ENCODE peak calls at places on chromosomes 13 and 19, in ten cellular contexts. Z, N, D, L, P, S, B, G, W and T are unnamed samples.

GRCh38 chr13:38980628-38981078 is 10.0 kb downstream of the STOML3 start:
- DNase-seq in L (peak), W (no peak), N (no peak), D (no peak), P (no peak), Z (no peak), B (no peak), S (peak), G (no peak), T (no peak)

GRCh38 chr13:32737679-32738078 is 151.4 kb downstream of the PDS5B start:
- DNase-seq in S (no peak), L (no peak), P (no peak), Z (no peak), B (no peak), G (no peak), W (no peak), D (no peak), N (no peak), T (no peak)

GRCh38 chr19:7417671-7418324 is 69.1 kb downstream of the ARHGEF18 start:
- DNase-seq in Z (no peak), G (no peak), N (peak), P (peak), S (no peak), B (no peak), W (no peak), L (no peak), D (no peak), T (peak)

GRCh38 chr19:3467437-3468198 is 12.7 kb downstream of the SMIM24 start:
- DNase-seq in N (no peak), S (no peak), P (no peak), L (no peak), W (no peak), Z (no peak), B (no peak), G (no peak), D (no peak), T (no peak)

GRCh38 chr19:4694211-4694987 is 24.3 kb upstream of the MYDGF start:
- DNase-seq in N (peak), W (peak), L (no peak), D (peak), B (no peak), P (peak), S (no peak), G (no peak), Z (peak), T (peak)

GRCh38 chr19:6510618-6511017 is 8.5 kb upstream of the TUBB4A start:
- DNase-seq in W (no peak), G (no peak), S (no peak), D (no peak), L (no peak), Z (peak), B (no peak), P (no peak), N (no peak), T (no peak)

GRCh38 chr19:37056776-37057175 is 21.5 kb upstream of the ZNF420 start:
- DNase-seq in Z (no peak), S (no peak), N (no peak), D (no peak), P (no peak), G (no peak), B (no peak), L (no peak), W (no peak), T (no peak)

GRCh38 chr13:98779695-98780094 is 27.2 kb upstream of the SLC15A1 start:
- DNase-seq in P (no peak), N (no peak), G (no peak), Z (no peak), W (no peak), D (no peak), S (no peak), L (no peak), B (no peak), T (no peak)

GRCh38 chr13:114089751-114090400 is 42.5 kb downstream of the RASA3 start:
- DNase-seq in W (no peak), P (no peak), N (no peak), D (peak), Z (no peak), B (no peak), L (no peak), G (no peak), S (no peak), T (no peak)

GRCh38 chr13:45511310-45512147 is 46.8 kb downstream of the COG3 start:
- DNase-seq in B (peak), W (peak), L (peak), G (no peak), N (peak), D (peak), P (peak), Z (peak), S (peak), T (peak)

GRCh38 chr13:99553033-99553432 is 51.8 kb downstream of the TM9SF2 start:
- DNase-seq in L (no peak), Z (no peak), W (no peak), S (no peak), D (no peak), N (no peak), B (no peak), G (no peak), P (no peak), T (no peak)

GRCh38 chr13:42039457-42039945 is 8.9 kb upstream of the DGKH start:
- DNase-seq in S (peak), Z (no peak), L (no peak), D (no peak), G (no peak), W (no peak), N (no peak), P (no peak), B (no peak), T (no peak)

GRCh38 chr19:41935781-41936415 is 7.6 kb upstream of the ERFL start:
- DNase-seq in W (no peak), N (no peak), B (no peak), G (no peak), Z (no peak), L (no peak), P (peak), D (no peak), S (no peak), T (no peak)

GRCh38 chr13:41668130-41668757 is 210.9 kb downstream of the RGCC start:
- DNase-seq in G (no peak), S (peak), P (peak), W (peak), L (peak), Z (peak), B (peak), N (peak), D (peak), T (peak)

GRCh38 chr13:39159393-39159792 is 121.1 kb downstream of the NHLRC3 start:
- DNase-seq in B (no peak), L (no peak), N (no peak), D (no peak), G (no peak), Z (no peak), S (no peak), P (peak), W (no peak), T (peak)

GRCh38 chr13:77325371-77325941 is 1.4 kb downstream of the MYCBP2 start:
- DNase-seq in Z (no peak), B (no peak), L (no peak), D (no peak), G (no peak), N (no peak), P (peak), S (peak), W (peak), T (peak)

GRCh38 chr19:13181747-13182388 is 31.7 kb downstream of the IER2 start:
- DNase-seq in Z (peak), L (no peak), N (peak), D (peak), B (no peak), W (peak), P (peak), G (no peak), S (peak), T (no peak)

GRCh38 chr13:79457948-79458347 is 23.0 kb upstream of the NDFIP2 start:
- DNase-seq in Z (no peak), N (peak), P (peak), B (no peak), G (no peak), L (no peak), S (no peak), W (peak), D (no peak), T (peak)

GRCh38 chr19:7337380-7338194 is 11.2 kb upstream of the ARHGEF18 start:
- DNase-seq in G (no peak), N (no peak), S (no peak), L (no peak), P (no peak), Z (no peak), B (no peak), W (no peak), D (peak), T (no peak)

GRCh38 chr13:80884031-80884785 is 543.3 kb upstream of the SPRY2 start:
- DNase-seq in S (no peak), Z (no peak), N (peak), G (no peak), W (no peak), P (no peak), L (no peak), B (no peak), D (no peak), T (peak)

GRCh38 chr13:40518481-40518882 is 148.0 kb downstream of the FOXO1 start:
- DNase-seq in W (no peak), B (no peak), S (no peak), P (peak), G (no peak), N (no peak), L (no peak), Z (no peak), D (no peak), T (peak)

GRCh38 chr13:110116072-110116487 is 190.9 kb downstream of the COL4A1 start:
- DNase-seq in B (peak), P (peak), D (peak), G (no peak), L (peak), W (peak), Z (peak), S (peak), N (peak), T (peak)

GRCh38 chr19:4042731-4043082 is 24.0 kb downstream of the ZBTB7A start:
- DNase-seq in N (no peak), Z (no peak), S (no peak), D (no peak), G (no peak), W (no peak), B (no peak), L (no peak), P (peak), T (no peak)

GRCh38 chr19:1465191-1466016 is 13.6 kb downstream of the C19orf25 start:
- DNase-seq in N (no peak), L (peak), P (peak), G (no peak), Z (peak), W (no peak), D (peak), B (no peak), S (no peak), T (peak)
- TF ChIP-seq CTCF in N (peak), L (no peak), P (peak), G (no peak), Z (peak), W (peak), D (peak), B (peak), S (no peak), T (peak)

DNA sequence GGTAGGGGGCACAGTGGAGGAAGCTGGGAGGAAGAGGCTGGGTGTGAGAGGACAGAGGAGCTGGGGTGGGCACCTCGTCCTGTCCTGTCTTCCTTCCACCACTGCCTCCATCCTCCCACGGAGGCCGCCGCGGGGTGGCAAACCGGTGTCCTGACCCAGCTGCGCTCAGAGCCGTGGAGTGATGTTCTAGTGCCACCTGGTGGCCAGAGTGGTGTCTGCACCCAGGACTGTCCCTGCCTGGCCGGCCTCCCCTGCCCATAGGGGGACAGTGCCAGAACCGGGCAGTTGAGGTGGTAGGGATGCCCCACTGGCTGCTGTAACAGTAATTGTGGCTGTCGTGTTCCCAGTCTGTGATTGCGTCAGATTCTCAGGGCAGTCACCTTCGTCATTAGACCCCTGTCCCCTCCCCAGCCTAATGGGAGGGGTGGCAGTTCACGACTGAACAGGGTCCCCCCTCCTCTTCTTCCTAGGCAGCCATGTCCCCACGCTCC is 11.1 kb upstream of the ARRDC2 start:
- DNase-seq in G (no peak), P (peak), W (peak), Z (peak), B (peak), N (peak), L (peak), D (peak), S (peak), T (peak)
- TF ChIP-seq CTCF in G (peak), P (peak), W (peak), Z (peak), B (peak), N (peak), L (peak), D (peak), S (peak), T (peak)

GRCh38 chr19:45445139-45445538 is 21.4 kb upstream of the ERCC1 start:
- DNase-seq in L (no peak), B (no peak), W (no peak), S (no peak), D (no peak), Z (no peak), P (no peak), N (no peak), G (no peak), T (no peak)

GRCh38 chr19:45446295-45446694 is 21.5 kb upstream of the FOSB start:
- DNase-seq in Z (no peak), G (no peak), B (no peak), D (no peak), S (peak), P (peak), W (peak), N (peak), L (peak), T (peak)

GRCh38 chr19:45442927-45443461 is 19.3 kb upstream of the ERCC1 start:
- DNase-seq in P (peak), G (no peak), N (peak), L (peak), Z (peak), B (peak), D (peak), S (peak), W (peak), T (no peak)

GRCh38 chr19:45443462-45444317 is 20.0 kb upstream of the ERCC1 start:
- DNase-seq in S (peak), W (peak), L (peak), G (peak), Z (peak), B (peak), P (peak), N (peak), D (peak), T (peak)

DNA sequence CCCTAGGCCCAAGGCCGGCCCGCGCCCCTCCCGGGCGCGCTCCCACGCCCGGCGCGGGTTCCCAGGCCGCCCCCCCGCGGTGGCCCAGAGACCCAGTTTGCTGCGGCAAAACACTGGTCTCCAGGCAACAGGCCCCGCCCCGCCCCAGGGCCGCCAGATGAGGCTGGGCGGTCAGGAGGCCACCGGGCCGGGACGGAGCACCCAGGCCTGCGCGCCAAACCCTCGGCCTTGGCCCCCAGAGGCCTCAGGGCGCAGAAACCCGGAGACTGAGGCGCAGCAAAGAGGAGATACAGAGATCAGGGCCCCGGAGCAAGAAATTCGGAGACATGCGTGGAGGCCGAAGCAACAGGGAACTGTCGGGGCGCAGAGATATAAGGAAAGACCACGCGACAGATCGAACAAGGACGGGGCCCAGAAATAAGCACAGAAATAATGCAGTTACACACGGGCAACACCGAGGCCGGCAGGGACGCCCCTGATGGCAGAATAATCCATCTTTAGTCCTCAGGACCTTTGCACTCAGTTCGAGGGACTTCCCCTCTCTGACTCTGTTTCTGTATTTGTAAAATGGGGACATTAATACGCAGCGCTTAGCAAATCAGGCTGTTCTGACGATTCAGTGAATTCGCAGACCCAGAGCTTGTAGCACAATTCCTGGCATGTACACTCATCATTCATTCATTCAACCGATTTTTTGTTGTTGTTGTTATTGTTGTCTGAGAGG is 20.8 kb upstream of the ERCC1 start:
- DNase-seq in B (peak), Z (peak), P (peak), L (peak), W (peak), S (peak), N (peak), G (peak), D (peak), T (no peak)
- TF ChIP-seq CTCF in B (no peak), Z (no peak), P (no peak), L (no peak), W (no peak), S (no peak), N (no peak), G (no peak), D (no peak), T (no peak)

GRCh38 chr19:11198769-11199469 is 1.6 kb upstream of the KANK2 start:
- DNase-seq in D (no peak), N (no peak), L (no peak), G (no peak), P (no peak), Z (no peak), S (no peak), W (no peak), B (no peak), T (no peak)
- TF ChIP-seq CTCF in D (no peak), N (no peak), L (no peak), G (no peak), P (no peak), Z (no peak), S (no peak), W (no peak), B (no peak), T (no peak)

DNA sequence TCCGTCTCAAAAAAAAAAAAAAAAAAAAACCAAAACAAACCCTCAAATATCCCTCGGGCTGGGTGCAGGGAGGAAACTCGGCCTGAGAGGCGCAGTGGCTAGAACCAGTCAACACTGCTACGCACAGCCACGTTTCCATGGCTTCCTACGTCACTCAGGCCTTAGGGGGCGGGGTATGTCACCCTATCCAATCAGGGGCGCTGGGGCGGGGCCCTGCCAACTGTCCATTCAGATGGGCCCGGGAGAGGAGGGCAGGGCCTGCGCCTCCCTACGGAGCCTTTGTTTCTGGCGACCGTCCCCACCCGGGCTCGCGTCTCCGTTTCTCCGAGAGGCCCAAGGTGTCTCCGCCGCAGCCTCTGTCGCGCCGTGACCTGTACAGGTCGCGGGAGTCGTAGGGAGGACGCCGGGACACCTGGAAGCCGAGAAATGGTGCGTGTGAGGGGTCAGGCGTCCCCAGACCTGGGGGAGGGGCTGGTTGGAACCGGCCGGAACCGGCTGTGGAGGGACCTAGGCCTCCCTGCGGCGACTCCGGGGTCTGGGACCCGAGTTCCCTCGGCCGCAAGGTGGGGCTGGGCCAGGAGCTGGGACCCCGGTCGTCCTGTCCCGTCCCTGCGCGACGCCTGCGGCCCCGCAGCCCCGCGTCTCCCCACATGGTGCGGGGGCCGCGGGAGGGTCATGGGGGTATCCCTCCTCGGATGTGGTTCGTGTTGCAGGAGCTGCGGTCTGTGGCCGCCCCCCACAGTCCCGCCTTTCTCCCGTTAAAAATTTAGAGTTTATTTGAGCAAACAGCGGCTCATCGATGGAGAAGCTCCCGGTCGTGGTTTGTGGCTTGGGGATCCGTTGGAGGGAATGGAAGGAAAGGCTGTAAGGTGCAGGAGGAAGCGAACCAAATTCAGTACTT is at the start of gene ZNF627:
- DNase-seq in B (peak), N (peak), P (peak), S (peak), W (peak), Z (peak), G (peak), L (peak), D (peak), T (peak)
- TF ChIP-seq CTCF in B (peak), N (peak), P (peak), S (peak), W (peak), Z (peak), G (peak), L (peak), D (peak), T (no peak)

GRCh38 chr13:104779311-104779710 is 1713.1 kb upstream of the SLC10A2 start:
- DNase-seq in G (no peak), W (peak), D (no peak), P (peak), B (no peak), L (peak), S (no peak), N (peak), Z (no peak), T (peak)

GRCh38 chr13:104769520-104769919 is 1703.3 kb upstream of the SLC10A2 start:
- DNase-seq in D (no peak), G (no peak), Z (no peak), N (no peak), S (no peak), P (no peak), L (no peak), W (no peak), B (no peak), T (no peak)

DNA sequence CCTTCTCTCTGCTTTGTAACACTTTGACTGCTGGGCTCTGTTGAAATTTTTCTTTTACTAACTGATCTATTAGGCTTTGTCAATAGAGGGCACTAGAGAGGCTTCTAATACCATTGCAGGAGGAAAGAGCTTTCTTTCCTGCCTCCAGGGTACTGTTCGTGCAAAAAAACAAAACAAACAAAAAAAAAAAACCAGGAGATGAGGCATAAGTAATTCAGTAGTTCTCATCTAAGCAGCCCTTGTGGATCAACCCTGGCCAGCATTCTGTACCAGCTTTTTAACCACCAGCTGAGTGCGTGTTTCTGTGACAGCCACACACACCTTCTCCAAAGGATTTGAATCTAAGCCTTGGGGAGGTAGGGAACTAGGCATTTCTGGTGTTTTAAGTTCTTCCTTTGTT is 1707.6 kb upstream of the SLC10A2 start:
- DNase-seq in L (peak), D (no peak), N (peak), B (no peak), W (peak), Z (no peak), G (no peak), P (peak), S (peak), T (peak)
- TF ChIP-seq CTCF in L (peak), D (peak), N (peak), B (peak), W (peak), Z (peak), G (peak), P (peak), S (peak), T (peak)